ENCODE peak calls at places on chromosomes 6 and 20, in six cellular contexts. X is renal cortical epithelial cell; M is body of pancreas; I is stimulated activated CD8-positive, alpha-beta memory T cell treated with anti-CD3 and anti-CD28 coated beads, Interleukin-2, amount 100 ng/mL, for 1 hour; Z is posterior cingulate gyrus; J is prostate gland. K is an unnamed sample.

GRCh38 chr6:170561550-170561949 is 7.4 kb downstream of the TBP start:
- DNase-seq in J (peak; percentile 22), Z (no peak), M (no peak), X (no peak), I (no peak), K (no peak)

GRCh38 chr6:126337323-126337722 is 2.6 kb upstream of the CENPW start:
- DNase-seq in I (no peak), X (peak; percentile 85), J (no peak), Z (no peak), M (peak; percentile 39), K (peak; percentile 84)

GRCh38 chr20:6882911-6883310 is 115.4 kb downstream of the BMP2 start:
- DNase-seq in X (peak; percentile 92), J (no peak), Z (no peak), M (no peak), I (no peak), K (no peak)

GRCh38 chr6:9116026-9116425 is 680.7 kb upstream of the SLC35B3 start:
- DNase-seq in X (peak; percentile 3), I (no peak), J (peak; percentile 13), Z (no peak), M (no peak), K (no peak)

GRCh38 chr6:32081168-32081624 is 27.9 kb downstream of the TNXB start:
- DNase-seq in J (no peak), X (no peak), I (no peak), M (peak; percentile 48), Z (peak; percentile 89), K (no peak)

GRCh38 chr6:26202201-26202611 is 115.0 kb downstream of the HFE start:
- DNase-seq in M (no peak), X (no peak), J (no peak), Z (no peak), I (no peak), K (no peak)

GRCh38 chr6:132062626-132063025 is 111.5 kb upstream of the CCN2 start:
- DNase-seq in X (no peak), M (no peak), Z (no peak), J (no peak), I (no peak), K (no peak)

GRCh38 chr6:91659881-91660280 is 1073.0 kb upstream of the MAP3K7 start:
- DNase-seq in Z (no peak), I (no peak), M (no peak), X (peak; percentile 77), J (no peak), K (no peak)

GRCh38 chr6:113824863-113825262 is 32.3 kb upstream of the MARCKS start:
- DNase-seq in I (no peak), M (no peak), Z (no peak), J (no peak), X (no peak), K (no peak)

GRCh38 chr6:53335224-53335994 is 13.3 kb downstream of the ELOVL5 start:
- DNase-seq in Z (no peak), X (no peak), M (peak; percentile 10), I (peak; percentile 39), J (no peak), K (no peak)

GRCh38 chr6:119978274-119978889 is 628.8 kb upstream of the MAN1A1 start:
- DNase-seq in J (no peak), Z (no peak), M (peak; percentile 28), I (no peak), X (peak; percentile 28), K (no peak)

GRCh38 chr6:36783603-36784378 is 55.5 kb downstream of the CPNE5 start:
- DNase-seq in X (no peak), M (no peak), Z (no peak), J (no peak), I (no peak), K (no peak)

GRCh38 chr6:127864701-127865100 is 36.2 kb downstream of the THEMIS start:
- DNase-seq in M (no peak), I (no peak), J (no peak), Z (no peak), X (no peak), K (no peak)